ENCODE peak calls at places on chromosome 11, in nine cellular contexts. One of them, this sample, is unnamed.

GRCh38 chr11:73193251-73194033 is 24.6 kb upstream of the P2RY2 start:
- DNase-seq in sigmoid colon: peak
- DNase-seq in endothelial cell of umbilical vein: no peak
- DNase-seq in uterus: no peak
- DNase-seq in ovary: no peak
- DNase-seq in IMR-90: no peak
- DNase-seq in HCT116: no peak
- DNase-seq in body of pancreas: no peak
- DNase-seq in H1: no peak
- DNase-seq in this sample: no peak

GRCh38 chr11:68120212-68121066 is 749 bp downstream of the CHKA start:
- DNase-seq in IMR-90: peak
- DNase-seq in HCT116: no peak
- DNase-seq in ovary: peak
- DNase-seq in endothelial cell of umbilical vein: peak
- DNase-seq in sigmoid colon: peak
- DNase-seq in body of pancreas: peak
- DNase-seq in uterus: peak
- DNase-seq in H1: no peak
- DNase-seq in this sample: no peak

GRCh38 chr11:75269367-75269660 is 28.7 kb downstream of the TPBGL start:
- DNase-seq in H1: no peak
- DNase-seq in body of pancreas: no peak
- DNase-seq in uterus: no peak
- DNase-seq in endothelial cell of umbilical vein: no peak
- DNase-seq in sigmoid colon: peak
- DNase-seq in IMR-90: no peak
- DNase-seq in HCT116: no peak
- DNase-seq in ovary: peak
- DNase-seq in this sample: no peak

GRCh38 chr11:975824-976223 is 50.2 kb downstream of the AP2A2 start:
- DNase-seq in body of pancreas: no peak
- DNase-seq in IMR-90: peak
- DNase-seq in HCT116: no peak
- DNase-seq in endothelial cell of umbilical vein: peak
- DNase-seq in ovary: no peak
- DNase-seq in sigmoid colon: no peak
- DNase-seq in uterus: no peak
- DNase-seq in H1: peak
- DNase-seq in this sample: no peak

GRCh38 chr11:27040302-27041115 is at the start of gene BBOX1:
- DNase-seq in ovary: no peak
- DNase-seq in endothelial cell of umbilical vein: no peak
- DNase-seq in HCT116: no peak
- DNase-seq in body of pancreas: peak
- DNase-seq in sigmoid colon: no peak
- DNase-seq in uterus: peak
- DNase-seq in IMR-90: no peak
- DNase-seq in H1: no peak
- DNase-seq in this sample: peak

GRCh38 chr11:35210886-35211546 is 72.0 kb downstream of the CD44 start:
- DNase-seq in endothelial cell of umbilical vein: no peak
- DNase-seq in ovary: no peak
- DNase-seq in sigmoid colon: no peak
- DNase-seq in H1: no peak
- DNase-seq in IMR-90: no peak
- DNase-seq in uterus: no peak
- DNase-seq in HCT116: no peak
- DNase-seq in body of pancreas: no peak
- DNase-seq in this sample: no peak

GRCh38 chr11:70833554-70833953 is 418.8 kb downstream of the SHANK2 start:
- DNase-seq in sigmoid colon: no peak
- DNase-seq in ovary: no peak
- DNase-seq in body of pancreas: no peak
- DNase-seq in IMR-90: no peak
- DNase-seq in H1: no peak
- DNase-seq in HCT116: no peak
- DNase-seq in uterus: no peak
- DNase-seq in endothelial cell of umbilical vein: no peak
- DNase-seq in this sample: no peak

GRCh38 chr11:62104816-62105610 is 18.8 kb upstream of the INCENP start:
- DNase-seq in endothelial cell of umbilical vein: peak
- DNase-seq in HCT116: no peak
- DNase-seq in H1: no peak
- DNase-seq in sigmoid colon: no peak
- DNase-seq in IMR-90: peak
- DNase-seq in uterus: peak
- DNase-seq in body of pancreas: peak
- DNase-seq in ovary: peak
- DNase-seq in this sample: no peak

GRCh38 chr11:6817668-6818067 is 18.2 kb upstream of the OR6A2 start:
- DNase-seq in ovary: no peak
- DNase-seq in HCT116: no peak
- DNase-seq in body of pancreas: no peak
- DNase-seq in sigmoid colon: no peak
- DNase-seq in uterus: no peak
- DNase-seq in IMR-90: peak
- DNase-seq in endothelial cell of umbilical vein: no peak
- DNase-seq in H1: peak
- DNase-seq in this sample: no peak

GRCh38 chr11:57219021-57219627 is 17.9 kb downstream of the APLNR start:
- DNase-seq in uterus: no peak
- DNase-seq in endothelial cell of umbilical vein: no peak
- DNase-seq in H1: no peak
- DNase-seq in sigmoid colon: no peak
- DNase-seq in body of pancreas: no peak
- DNase-seq in ovary: no peak
- DNase-seq in HCT116: no peak
- DNase-seq in IMR-90: peak
- DNase-seq in this sample: no peak

GRCh38 chr11:79265756-79266322 is 175.0 kb downstream of the TENM4 start:
- DNase-seq in sigmoid colon: no peak
- DNase-seq in uterus: no peak
- DNase-seq in H1: no peak
- DNase-seq in endothelial cell of umbilical vein: no peak
- DNase-seq in body of pancreas: no peak
- DNase-seq in HCT116: no peak
- DNase-seq in ovary: no peak
- DNase-seq in IMR-90: peak
- DNase-seq in this sample: no peak

GRCh38 chr11:102643941-102644340 is 18.8 kb upstream of the MMP20 start:
- DNase-seq in ovary: no peak
- DNase-seq in HCT116: no peak
- DNase-seq in H1: no peak
- DNase-seq in IMR-90: no peak
- DNase-seq in uterus: no peak
- DNase-seq in body of pancreas: no peak
- DNase-seq in endothelial cell of umbilical vein: no peak
- DNase-seq in sigmoid colon: no peak
- DNase-seq in this sample: no peak

GRCh38 chr11:34640050-34640971 is 19.4 kb downstream of the EHF start:
- DNase-seq in endothelial cell of umbilical vein: no peak
- DNase-seq in uterus: no peak
- DNase-seq in H1: no peak
- DNase-seq in IMR-90: no peak
- DNase-seq in HCT116: no peak
- DNase-seq in sigmoid colon: no peak
- DNase-seq in body of pancreas: peak
- DNase-seq in ovary: no peak
- DNase-seq in this sample: peak

GRCh38 chr11:24496728-24497396 is at the start of gene LUZP2:
- DNase-seq in H1: peak
- DNase-seq in uterus: no peak
- DNase-seq in endothelial cell of umbilical vein: peak
- DNase-seq in sigmoid colon: no peak
- DNase-seq in body of pancreas: peak
- DNase-seq in IMR-90: peak
- DNase-seq in ovary: no peak
- DNase-seq in HCT116: no peak
- DNase-seq in this sample: no peak

GRCh38 chr11:58530236-58530635 is 22.3 kb upstream of the OR5B21 start:
- DNase-seq in sigmoid colon: no peak
- DNase-seq in ovary: no peak
- DNase-seq in H1: no peak
- DNase-seq in HCT116: no peak
- DNase-seq in endothelial cell of umbilical vein: no peak
- DNase-seq in body of pancreas: no peak
- DNase-seq in IMR-90: no peak
- DNase-seq in uterus: no peak
- DNase-seq in this sample: no peak

GRCh38 chr11:117221775-117222517 is 9.9 kb downstream of the PCSK7 start:
- DNase-seq in IMR-90: peak
- DNase-seq in endothelial cell of umbilical vein: no peak
- DNase-seq in H1: no peak
- DNase-seq in sigmoid colon: peak
- DNase-seq in ovary: peak
- DNase-seq in uterus: peak
- DNase-seq in body of pancreas: peak
- DNase-seq in HCT116: no peak
- DNase-seq in this sample: peak

GRCh38 chr11:117219455-117219854 is 12.4 kb downstream of the PCSK7 start:
- DNase-seq in uterus: no peak
- DNase-seq in sigmoid colon: peak
- DNase-seq in body of pancreas: no peak
- DNase-seq in ovary: peak
- DNase-seq in endothelial cell of umbilical vein: no peak
- DNase-seq in H1: no peak
- DNase-seq in IMR-90: no peak
- DNase-seq in HCT116: no peak
- DNase-seq in this sample: peak

GRCh38 chr11:117220568-117220967 is 11.3 kb downstream of the PCSK7 start:
- DNase-seq in ovary: peak
- DNase-seq in sigmoid colon: peak
- DNase-seq in uterus: peak
- DNase-seq in endothelial cell of umbilical vein: no peak
- DNase-seq in IMR-90: no peak
- DNase-seq in H1: no peak
- DNase-seq in HCT116: no peak
- DNase-seq in body of pancreas: peak
- DNase-seq in this sample: peak

GRCh38 chr11:117219995-117220394 is 11.9 kb downstream of the PCSK7 start:
- DNase-seq in ovary: no peak
- DNase-seq in body of pancreas: no peak
- DNase-seq in sigmoid colon: peak
- DNase-seq in endothelial cell of umbilical vein: no peak
- DNase-seq in uterus: no peak
- DNase-seq in IMR-90: no peak
- DNase-seq in HCT116: no peak
- DNase-seq in H1: no peak
- DNase-seq in this sample: no peak

GRCh38 chr11:117220999-117221774 is 10.7 kb downstream of the PCSK7 start:
- DNase-seq in sigmoid colon: peak
- DNase-seq in ovary: peak
- DNase-seq in uterus: peak
- DNase-seq in IMR-90: no peak
- DNase-seq in body of pancreas: no peak
- DNase-seq in HCT116: no peak
- DNase-seq in endothelial cell of umbilical vein: no peak
- DNase-seq in H1: no peak
- DNase-seq in this sample: peak
- H3K27ac ChIP-seq in sigmoid colon: peak
- H3K27ac ChIP-seq in ovary: peak
- H3K27ac ChIP-seq in uterus: peak
- H3K27ac ChIP-seq in IMR-90: peak
- H3K27ac ChIP-seq in body of pancreas: peak
- H3K27ac ChIP-seq in HCT116: peak
- H3K27ac ChIP-seq in endothelial cell of umbilical vein: no peak
- H3K27ac ChIP-seq in H1: no peak
- H3K27ac ChIP-seq in this sample: peak

GRCh38 chr11:76380977-76381719 is at the start of the genes GVQW3 and THAP12:
- DNase-seq in body of pancreas: peak
- DNase-seq in H1: peak
- DNase-seq in IMR-90: peak
- DNase-seq in endothelial cell of umbilical vein: peak
- DNase-seq in ovary: peak
- DNase-seq in uterus: peak
- DNase-seq in HCT116: peak
- DNase-seq in sigmoid colon: peak
- DNase-seq in this sample: peak

GRCh38 chr11:76382209-76382608 is 1.1 kb downstream of the GVQW3 start:
- DNase-seq in uterus: no peak
- DNase-seq in body of pancreas: no peak
- DNase-seq in endothelial cell of umbilical vein: no peak
- DNase-seq in sigmoid colon: no peak
- DNase-seq in HCT116: no peak
- DNase-seq in IMR-90: no peak
- DNase-seq in H1: no peak
- DNase-seq in ovary: no peak
- DNase-seq in this sample: no peak

GRCh38 chr11:76376746-76377558 is 4.0 kb downstream of the THAP12 start:
- DNase-seq in body of pancreas: no peak
- DNase-seq in uterus: no peak
- DNase-seq in sigmoid colon: no peak
- DNase-seq in ovary: no peak
- DNase-seq in endothelial cell of umbilical vein: no peak
- DNase-seq in HCT116: no peak
- DNase-seq in H1: no peak
- DNase-seq in IMR-90: no peak
- DNase-seq in this sample: no peak

GRCh38 chr11:76379811-76380160 is 1.1 kb downstream of the THAP12 start:
- DNase-seq in endothelial cell of umbilical vein: no peak
- DNase-seq in sigmoid colon: no peak
- DNase-seq in H1: no peak
- DNase-seq in body of pancreas: no peak
- DNase-seq in HCT116: no peak
- DNase-seq in ovary: no peak
- DNase-seq in IMR-90: no peak
- DNase-seq in uterus: no peak
- DNase-seq in this sample: no peak

GRCh38 chr11:76380161-76380976 is 563 bp downstream of the THAP12 start:
- DNase-seq in H1: peak
- DNase-seq in ovary: no peak
- DNase-seq in IMR-90: peak
- DNase-seq in uterus: no peak
- DNase-seq in endothelial cell of umbilical vein: peak
- DNase-seq in HCT116: no peak
- DNase-seq in sigmoid colon: peak
- DNase-seq in body of pancreas: no peak
- DNase-seq in this sample: no peak
- TF ChIP-seq POLR2A in H1: no peak
- TF ChIP-seq POLR2A in ovary: peak
- TF ChIP-seq POLR2A in IMR-90: peak
- TF ChIP-seq POLR2A in uterus: no peak
- TF ChIP-seq POLR2A in endothelial cell of umbilical vein: no peak
- TF ChIP-seq POLR2A in HCT116: no peak
- TF ChIP-seq POLR2A in sigmoid colon: no peak
- TF ChIP-seq POLR2A in body of pancreas: no peak
- TF ChIP-seq POLR2A in this sample: no peak

GRCh38 chr11:17077520-17078401 is at the start of gene RPS13:
- DNase-seq in body of pancreas: peak
- DNase-seq in H1: peak
- DNase-seq in sigmoid colon: peak
- DNase-seq in endothelial cell of umbilical vein: peak
- DNase-seq in IMR-90: peak
- DNase-seq in HCT116: peak
- DNase-seq in ovary: peak
- DNase-seq in uterus: peak
- DNase-seq in this sample: peak
- H3K4me3 ChIP-seq in body of pancreas: peak
- H3K4me3 ChIP-seq in H1: peak
- H3K4me3 ChIP-seq in sigmoid colon: peak
- H3K4me3 ChIP-seq in endothelial cell of umbilical vein: peak
- H3K4me3 ChIP-seq in IMR-90: peak
- H3K4me3 ChIP-seq in HCT116: peak
- H3K4me3 ChIP-seq in ovary: peak
- H3K4me3 ChIP-seq in uterus: peak
- H3K4me3 ChIP-seq in this sample: peak

GRCh38 chr11:64357446-64357845 is 1.5 kb upstream of the RPS6KA4 start:
- DNase-seq in uterus: no peak
- DNase-seq in H1: no peak
- DNase-seq in IMR-90: no peak
- DNase-seq in endothelial cell of umbilical vein: no peak
- DNase-seq in HCT116: no peak
- DNase-seq in ovary: no peak
- DNase-seq in body of pancreas: no peak
- DNase-seq in sigmoid colon: no peak
- DNase-seq in this sample: no peak
- H3K27ac ChIP-seq in uterus: peak
- H3K27ac ChIP-seq in H1: no peak
- H3K27ac ChIP-seq in IMR-90: no peak
- H3K27ac ChIP-seq in endothelial cell of umbilical vein: no peak
- H3K27ac ChIP-seq in HCT116: peak
- H3K27ac ChIP-seq in ovary: no peak
- H3K27ac ChIP-seq in body of pancreas: peak
- H3K27ac ChIP-seq in sigmoid colon: no peak
- H3K27ac ChIP-seq in this sample: no peak